ENCODE peak calls at places on chromosome 18, in nine cellular contexts. D is activated T-cell treated with anti-CD3 and anti-CD28 coated beads for 4 hours; C is MCF 10A; H is H7; S is T47D; U is activated CD4-positive, alpha-beta T cell treated with anti-CD3 and anti-CD28 coated beads, Interleukin-2, amount 50 U/mL, for 4 hours; R is activated gamma-delta T cell treated with anti-CD3 and anti-CD28 coated beads, Interleukin-2, amount 50 U/mL, for 16 hours; K is smooth muscle cell of the brain vasculature; O is NCI-H1105 treated with DMSO at 0.1 percent for 48 hours. B is an unnamed sample.
A peak's percentile ranks its signal among the peaks of the same experiment; 100 is the strongest.

GRCh38 chr18:10261315-10262276 is 192.8 kb upstream of the APCDD1 start:
- DNase-seq in S (no peak), C (peak; percentile 2), O (no peak), K (no peak), D (no peak), R (no peak), H (no peak), U (no peak), B (no peak)

GRCh38 chr18:42861259-42861658 is 254.2 kb downstream of the RIT2 start:
- DNase-seq in S (no peak), K (no peak), U (no peak), O (no peak), C (no peak), D (no peak), H (no peak), R (no peak), B (no peak)

GRCh38 chr18:77899972-77900754 is 650.5 kb downstream of the GALR1 start:
- DNase-seq in H (peak; percentile 90), S (peak; percentile 46), U (peak; percentile 15), O (peak; percentile 67), K (no peak), C (no peak), R (peak; percentile 34), D (peak; percentile 18), B (no peak)

GRCh38 chr18:45879681-45880655 is 54.5 kb downstream of the SIGLEC15 start:
- DNase-seq in O (peak; percentile 52), D (peak; percentile 63), U (peak; percentile 60), R (peak; percentile 60), H (peak; percentile 84), K (peak; percentile 52), S (peak; percentile 17), C (peak; percentile 65), B (no peak)

GRCh38 chr18:72460210-72460680 is 83.9 kb downstream of the CBLN2 start:
- DNase-seq in D (no peak), R (no peak), O (no peak), S (no peak), H (no peak), C (peak; percentile 44), U (no peak), K (no peak), B (no peak)

GRCh38 chr18:39053569-39053968 is 1488.0 kb upstream of the CELF4 start:
- DNase-seq in R (no peak), O (peak; percentile 90), S (no peak), H (no peak), K (no peak), U (no peak), C (no peak), D (no peak), B (no peak)

GRCh38 chr18:47594621-47595086 is 335.8 kb downstream of the SMAD2 start:
- DNase-seq in C (no peak), U (no peak), O (peak; percentile 91), D (no peak), K (no peak), H (no peak), R (no peak), S (no peak), B (peak; percentile 14)

GRCh38 chr18:62389761-62390481 is 64.8 kb downstream of the TNFRSF11A start:
- DNase-seq in C (peak; percentile 52), H (no peak), O (no peak), S (no peak), R (no peak), U (no peak), D (no peak), K (no peak), B (no peak)

GRCh38 chr18:55868909-55869308 is 280.9 kb upstream of the TCF4 start:
- DNase-seq in C (peak; percentile 31), U (no peak), O (no peak), D (no peak), R (no peak), K (no peak), H (no peak), S (no peak), B (no peak)

GRCh38 chr18:26549103-26549485 is 741 bp upstream of the KCTD1 start:
- DNase-seq in D (no peak), H (peak; percentile 78), C (peak; percentile 76), O (peak; percentile 50), R (no peak), S (peak; percentile 16), U (no peak), K (no peak), B (no peak)

GRCh38 chr18:45568017-45568416 is 47.3 kb upstream of the SLC14A2 start:
- DNase-seq in K (no peak), S (no peak), O (no peak), H (no peak), R (no peak), C (no peak), D (no peak), U (no peak), B (no peak)

GRCh38 chr18:74084184-74084583 is 63.5 kb downstream of the FBXO15 start:
- DNase-seq in S (no peak), O (no peak), K (no peak), C (no peak), H (peak; percentile 40), R (no peak), U (no peak), D (no peak), B (no peak)

GRCh38 chr18:80147037-80147417 is 38.0 kb downstream of the ADNP2 start:
- DNase-seq in D (no peak), O (peak; percentile 44), S (no peak), U (no peak), H (no peak), R (no peak), K (no peak), C (no peak), B (no peak)

GRCh38 chr18:35782926-35783325 is 189.6 kb upstream of the RMP24 start:
- DNase-seq in U (no peak), R (no peak), H (no peak), O (no peak), D (no peak), S (no peak), C (no peak), K (no peak), B (no peak)

GRCh38 chr18:2304378-2305175 is 266.7 kb downstream of the METTL4 start:
- DNase-seq in S (no peak), U (no peak), H (no peak), C (peak; percentile 54), K (no peak), O (peak; percentile 8), R (no peak), D (no peak), B (no peak)

GRCh38 chr18:56431551-56431950 is 206.8 kb downstream of the TXNL1 start:
- DNase-seq in S (no peak), R (no peak), K (no peak), D (no peak), U (no peak), H (no peak), C (peak; percentile 83), O (peak; percentile 38), B (no peak)